ENCODE peak calls at places on chromosome 13, in six cellular contexts. One of them, this sample, is unnamed.

GRCh38 chr13:57787058-57787791 is 155.7 kb downstream of the PCDH17 start:
- DNase-seq in transverse colon: no peak
- DNase-seq in NCI-H2081: no peak
- DNase-seq in HFF-Myc: no peak
- DNase-seq in substantia nigra: no peak
- DNase-seq in stimulated activated CD8-positive, alpha-beta memory T cell treated with anti-CD3 and anti-CD28 coated beads, Interleukin-2, amount 100 ng/mL, for 1 hour: no peak
- DNase-seq in this sample: no peak

GRCh38 chr13:102877285-102877684 is 31.5 kb downstream of the ERCC5 start:
- DNase-seq in transverse colon: no peak
- DNase-seq in NCI-H2081: no peak
- DNase-seq in HFF-Myc: no peak
- DNase-seq in substantia nigra: no peak
- DNase-seq in stimulated activated CD8-positive, alpha-beta memory T cell treated with anti-CD3 and anti-CD28 coated beads, Interleukin-2, amount 100 ng/mL, for 1 hour: no peak
- DNase-seq in this sample: no peak

GRCh38 chr13:93740334-93740733 is 513.7 kb downstream of the GPC6 start:
- DNase-seq in transverse colon: no peak
- DNase-seq in NCI-H2081: no peak
- DNase-seq in HFF-Myc: no peak
- DNase-seq in substantia nigra: no peak
- DNase-seq in stimulated activated CD8-positive, alpha-beta memory T cell treated with anti-CD3 and anti-CD28 coated beads, Interleukin-2, amount 100 ng/mL, for 1 hour: no peak
- DNase-seq in this sample: no peak

GRCh38 chr13:93003531-93003930 is 223.1 kb upstream of the GPC6 start:
- DNase-seq in transverse colon: no peak
- DNase-seq in NCI-H2081: no peak
- DNase-seq in HFF-Myc: no peak
- DNase-seq in substantia nigra: no peak
- DNase-seq in stimulated activated CD8-positive, alpha-beta memory T cell treated with anti-CD3 and anti-CD28 coated beads, Interleukin-2, amount 100 ng/mL, for 1 hour: no peak
- DNase-seq in this sample: no peak

GRCh38 chr13:70310720-70311119 is 202.5 kb upstream of the KLHL1 start:
- DNase-seq in transverse colon: peak; percentile 25
- DNase-seq in NCI-H2081: peak; percentile 74
- DNase-seq in HFF-Myc: no peak
- DNase-seq in substantia nigra: no peak
- DNase-seq in stimulated activated CD8-positive, alpha-beta memory T cell treated with anti-CD3 and anti-CD28 coated beads, Interleukin-2, amount 100 ng/mL, for 1 hour: no peak
- DNase-seq in this sample: no peak

GRCh38 chr13:108645376-108645775 is 16.0 kb downstream of the MYO16 start:
- DNase-seq in transverse colon: no peak
- DNase-seq in NCI-H2081: no peak
- DNase-seq in HFF-Myc: no peak
- DNase-seq in substantia nigra: no peak
- DNase-seq in stimulated activated CD8-positive, alpha-beta memory T cell treated with anti-CD3 and anti-CD28 coated beads, Interleukin-2, amount 100 ng/mL, for 1 hour: no peak
- DNase-seq in this sample: no peak

GRCh38 chr13:102097708-102098107 is 304.1 kb downstream of the FGF14 start:
- DNase-seq in transverse colon: no peak
- DNase-seq in NCI-H2081: peak; percentile 26
- DNase-seq in HFF-Myc: no peak
- DNase-seq in substantia nigra: no peak
- DNase-seq in stimulated activated CD8-positive, alpha-beta memory T cell treated with anti-CD3 and anti-CD28 coated beads, Interleukin-2, amount 100 ng/mL, for 1 hour: no peak
- DNase-seq in this sample: no peak

GRCh38 chr13:28636078-28636477 is 22.9 kb upstream of the POMP start:
- DNase-seq in transverse colon: no peak
- DNase-seq in NCI-H2081: no peak
- DNase-seq in HFF-Myc: no peak
- DNase-seq in substantia nigra: no peak
- DNase-seq in stimulated activated CD8-positive, alpha-beta memory T cell treated with anti-CD3 and anti-CD28 coated beads, Interleukin-2, amount 100 ng/mL, for 1 hour: no peak
- DNase-seq in this sample: no peak

GRCh38 chr13:40200273-40200978 is 466.0 kb downstream of the FOXO1 start:
- DNase-seq in transverse colon: no peak
- DNase-seq in NCI-H2081: no peak
- DNase-seq in HFF-Myc: no peak
- DNase-seq in substantia nigra: no peak
- DNase-seq in stimulated activated CD8-positive, alpha-beta memory T cell treated with anti-CD3 and anti-CD28 coated beads, Interleukin-2, amount 100 ng/mL, for 1 hour: no peak
- DNase-seq in this sample: no peak

GRCh38 chr13:90416519-90416918 is 931.0 kb upstream of the MIR17HG start:
- DNase-seq in transverse colon: no peak
- DNase-seq in NCI-H2081: no peak
- DNase-seq in HFF-Myc: peak; percentile 40
- DNase-seq in substantia nigra: no peak
- DNase-seq in stimulated activated CD8-positive, alpha-beta memory T cell treated with anti-CD3 and anti-CD28 coated beads, Interleukin-2, amount 100 ng/mL, for 1 hour: no peak
- DNase-seq in this sample: no peak

GRCh38 chr13:90201198-90201597 is 1146.3 kb upstream of the MIR17HG start:
- DNase-seq in transverse colon: no peak
- DNase-seq in NCI-H2081: no peak
- DNase-seq in HFF-Myc: no peak
- DNase-seq in substantia nigra: no peak
- DNase-seq in stimulated activated CD8-positive, alpha-beta memory T cell treated with anti-CD3 and anti-CD28 coated beads, Interleukin-2, amount 100 ng/mL, for 1 hour: no peak
- DNase-seq in this sample: no peak

GRCh38 chr13:23868521-23868920 is 20.7 kb downstream of the MIPEP start:
- DNase-seq in transverse colon: no peak
- DNase-seq in NCI-H2081: no peak
- DNase-seq in HFF-Myc: no peak
- DNase-seq in substantia nigra: no peak
- DNase-seq in stimulated activated CD8-positive, alpha-beta memory T cell treated with anti-CD3 and anti-CD28 coated beads, Interleukin-2, amount 100 ng/mL, for 1 hour: no peak
- DNase-seq in this sample: no peak

GRCh38 chr13:49629196-49629938 is 1.1 kb downstream of the ARL11 start:
- DNase-seq in transverse colon: no peak
- DNase-seq in NCI-H2081: no peak
- DNase-seq in HFF-Myc: no peak
- DNase-seq in substantia nigra: no peak
- DNase-seq in stimulated activated CD8-positive, alpha-beta memory T cell treated with anti-CD3 and anti-CD28 coated beads, Interleukin-2, amount 100 ng/mL, for 1 hour: no peak
- DNase-seq in this sample: no peak

GRCh38 chr13:103516009-103516795 is 450.0 kb upstream of the SLC10A2 start:
- DNase-seq in transverse colon: no peak
- DNase-seq in NCI-H2081: no peak
- DNase-seq in HFF-Myc: no peak
- DNase-seq in substantia nigra: no peak
- DNase-seq in stimulated activated CD8-positive, alpha-beta memory T cell treated with anti-CD3 and anti-CD28 coated beads, Interleukin-2, amount 100 ng/mL, for 1 hour: no peak
- DNase-seq in this sample: no peak

GRCh38 chr13:68173111-68173510 is 943.0 kb upstream of the PCDH9 start:
- DNase-seq in transverse colon: no peak
- DNase-seq in NCI-H2081: no peak
- DNase-seq in HFF-Myc: no peak
- DNase-seq in substantia nigra: no peak
- DNase-seq in stimulated activated CD8-positive, alpha-beta memory T cell treated with anti-CD3 and anti-CD28 coated beads, Interleukin-2, amount 100 ng/mL, for 1 hour: no peak
- DNase-seq in this sample: no peak

GRCh38 chr13:113599396-113599795 is 14.8 kb downstream of the TFDP1 start:
- DNase-seq in transverse colon: no peak
- DNase-seq in NCI-H2081: no peak
- DNase-seq in HFF-Myc: no peak
- DNase-seq in substantia nigra: no peak
- DNase-seq in stimulated activated CD8-positive, alpha-beta memory T cell treated with anti-CD3 and anti-CD28 coated beads, Interleukin-2, amount 100 ng/mL, for 1 hour: no peak
- DNase-seq in this sample: no peak

GRCh38 chr13:111270765-111271164 is 49.7 kb upstream of the TEX29 start:
- DNase-seq in transverse colon: no peak
- DNase-seq in NCI-H2081: no peak
- DNase-seq in HFF-Myc: no peak
- DNase-seq in substantia nigra: no peak
- DNase-seq in stimulated activated CD8-positive, alpha-beta memory T cell treated with anti-CD3 and anti-CD28 coated beads, Interleukin-2, amount 100 ng/mL, for 1 hour: no peak
- DNase-seq in this sample: no peak

GRCh38 chr13:26482451-26483197 is 74.9 kb upstream of the WASF3 start:
- DNase-seq in transverse colon: peak; percentile 73
- DNase-seq in NCI-H2081: peak; percentile 71
- DNase-seq in HFF-Myc: peak; percentile 75
- DNase-seq in substantia nigra: no peak
- DNase-seq in stimulated activated CD8-positive, alpha-beta memory T cell treated with anti-CD3 and anti-CD28 coated beads, Interleukin-2, amount 100 ng/mL, for 1 hour: peak; percentile 17
- DNase-seq in this sample: no peak

This sample was measured in nucleus accumbens.